ENCODE peak calls at places on chromosome 9, in eight cellular contexts. I is GM12891, G is HCT116, L is stomach, Y is breast epithelium, F is transverse colon, R is upper lobe of left lung, H is H1. P is an unnamed sample.

GRCh38 chr9:445033-445432 is 230.4 kb downstream of the DOCK8 start:
- DNase-seq in I (no peak), G (no peak), L (peak; percentile 60), Y (no peak), F (no peak), R (no peak), H (no peak), P (no peak)

GRCh38 chr9:93682155-93682968 is 106.0 kb downstream of the PHF2 start:
- DNase-seq in I (peak; percentile 76), G (peak; percentile 34), L (peak; percentile 77), Y (peak; percentile 62), F (peak; percentile 70), R (peak; percentile 45), H (peak; percentile 60), P (no peak)

GRCh38 chr9:130110166-130110565 is 56.5 kb downstream of the GPR107 start:
- DNase-seq in I (no peak), G (no peak), L (no peak), Y (no peak), F (no peak), R (no peak), H (no peak), P (no peak)

GRCh38 chr9:93520523-93520922 is 55.9 kb upstream of the PHF2 start:
- DNase-seq in I (no peak), G (no peak), L (no peak), Y (no peak), F (no peak), R (no peak), H (no peak), P (no peak)

GRCh38 chr9:133155156-133155555 is 8.6 kb downstream of the GBGT1 start:
- DNase-seq in I (no peak), G (no peak), L (no peak), Y (no peak), F (no peak), R (no peak), H (no peak), P (no peak)

GRCh38 chr9:89592963-89593775 is 11.6 kb upstream of the GADD45G start:
- DNase-seq in I (no peak), G (no peak), L (no peak), Y (no peak), F (no peak), R (no peak), H (peak; percentile 72), P (peak; percentile 92)

GRCh38 chr9:127349483-127350127 is 47.4 kb upstream of the SLC2A8 start:
- DNase-seq in I (no peak), G (no peak), L (peak; percentile 10), Y (no peak), F (no peak), R (no peak), H (no peak), P (no peak)

GRCh38 chr9:127763918-127764384 is 14.5 kb downstream of the SH2D3C start:
- DNase-seq in I (no peak), G (no peak), L (peak; percentile 59), Y (no peak), F (peak; percentile 66), R (peak; percentile 73), H (no peak), P (no peak)

GRCh38 chr9:19922476-19923118 is 133.8 kb upstream of the SLC24A2 start:
- DNase-seq in I (no peak), G (peak; percentile 15), L (no peak), Y (no peak), F (no peak), R (no peak), H (peak; percentile 34), P (no peak)

GRCh38 chr9:5632540-5632939 is 3.6 kb downstream of the RIC1 start:
- DNase-seq in I (no peak), G (no peak), L (no peak), Y (no peak), F (no peak), R (no peak), H (no peak), P (no peak)

GRCh38 chr9:98639133-98639532 is 69.6 kb downstream of the GABBR2 start:
- DNase-seq in I (no peak), G (no peak), L (no peak), Y (no peak), F (no peak), R (no peak), H (no peak), P (no peak)

GRCh38 chr9:112890106-112891081 is at the start of gene SLC46A2:
- DNase-seq in I (no peak), G (no peak), L (peak; percentile 34), Y (no peak), F (no peak), R (peak; percentile 77), H (no peak), P (no peak)

GRCh38 chr9:89714316-89714715 is 109.5 kb downstream of the GADD45G start:
- DNase-seq in I (no peak), G (no peak), L (no peak), Y (no peak), F (peak; percentile 28), R (peak; percentile 34), H (no peak), P (no peak)

GRCh38 chr9:123724211-123724831 is 205.6 kb downstream of the DENND1A start:
- DNase-seq in I (no peak), G (no peak), L (no peak), Y (no peak), F (no peak), R (no peak), H (no peak), P (no peak)

GRCh38 chr9:135282001-135282731 is 194.7 kb downstream of the OLFM1 start:
- DNase-seq in I (no peak), G (peak; percentile 27), L (peak; percentile 89), Y (peak; percentile 91), F (peak; percentile 78), R (peak; percentile 75), H (no peak), P (no peak)

GRCh38 chr9:133113163-133113927 is 7.7 kb downstream of the RALGDS start:
- DNase-seq in I (no peak), G (no peak), L (no peak), Y (no peak), F (no peak), R (peak; percentile 75), H (no peak), P (no peak)

GRCh38 chr9:114855488-114855887 is 49.6 kb upstream of the TNFSF15 start:
- DNase-seq in I (no peak), G (no peak), L (no peak), Y (no peak), F (no peak), R (no peak), H (no peak), P (no peak)

GRCh38 chr9:101778332-101778731 is 39.9 kb upstream of the GRIN3A start:
- DNase-seq in I (no peak), G (no peak), L (no peak), Y (no peak), F (no peak), R (no peak), H (no peak), P (no peak)

GRCh38 chr9:136089697-136090045 is 5.4 kb downstream of the NACC2 start:
- DNase-seq in I (no peak), G (no peak), L (no peak), Y (no peak), F (no peak), R (no peak), H (no peak), P (no peak)

GRCh38 chr9:114869845-114870244 is 60.5 kb downstream of the TNFSF8 start:
- DNase-seq in I (no peak), G (no peak), L (peak; percentile 49), Y (no peak), F (peak; percentile 52), R (peak; percentile 77), H (no peak), P (no peak)

GRCh38 chr9:124098141-124098905 is 86.8 kb downstream of the LHX2 start:
- DNase-seq in I (no peak), G (no peak), L (no peak), Y (no peak), F (no peak), R (no peak), H (no peak), P (no peak)

GRCh38 chr9:74824654-74825053 is 63.1 kb downstream of the TRPM6 start:
- DNase-seq in I (no peak), G (no peak), L (no peak), Y (no peak), F (peak; percentile 72), R (no peak), H (no peak), P (no peak)

GRCh38 chr9:128190516-128191405 is 611 bp downstream of the CIZ1 start:
- DNase-seq in I (no peak), G (no peak), L (no peak), Y (no peak), F (peak; percentile 23), R (peak; percentile 23), H (no peak), P (no peak)

DNA sequence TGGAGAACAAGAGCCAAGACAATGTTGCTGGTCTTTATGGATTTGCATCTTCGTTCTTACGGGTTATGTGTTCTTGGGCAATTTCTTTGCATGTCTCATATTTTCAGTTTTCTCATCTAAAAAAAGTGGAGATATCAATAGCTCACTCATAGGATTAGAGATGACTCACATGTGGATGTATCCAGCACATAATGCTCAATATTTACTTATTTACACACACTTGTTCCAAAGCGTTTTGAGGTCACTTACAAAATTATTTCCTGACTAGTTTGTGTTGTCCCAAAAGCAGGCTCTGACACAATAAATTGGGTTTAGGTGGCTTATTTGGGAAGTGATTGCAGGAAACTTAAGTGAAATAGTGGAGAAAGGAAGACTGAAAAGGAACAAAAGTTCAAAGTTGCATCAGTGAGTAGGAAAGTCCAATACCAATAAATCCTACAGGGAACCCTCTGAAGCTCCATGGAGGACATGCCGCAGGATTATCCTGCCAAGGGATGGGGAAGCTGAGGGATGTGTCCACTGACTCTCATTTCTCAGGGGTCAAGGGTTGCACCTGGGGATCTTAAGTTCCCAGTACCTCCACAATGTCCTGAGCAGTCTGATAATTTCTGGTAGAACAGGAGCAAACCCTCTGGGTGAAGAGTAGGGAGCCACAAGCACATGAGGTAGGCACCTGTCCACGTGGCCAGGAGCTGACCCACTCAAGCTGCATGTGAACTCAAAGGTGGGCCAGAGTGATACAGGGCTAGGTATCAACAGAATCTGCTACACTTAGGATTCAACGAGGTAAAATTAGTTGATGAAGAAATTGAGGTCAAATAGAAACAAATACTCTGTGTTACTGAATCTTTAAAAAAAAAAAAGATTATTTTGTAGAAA is 37.4 kb upstream of the SLC44A1 start:
- DNase-seq in I (no peak), G (no peak), L (no peak), Y (no peak), F (no peak), R (no peak), H (no peak), P (peak; percentile 89)
- TF ChIP-seq POLR2AphosphoS5 in I (no peak), G (no peak), L (peak; percentile 48), Y (peak; percentile 25), F (no peak), R (peak; percentile 29), H (no peak), P (no peak)

GRCh38 chr9:16794871-16795639 is 75.4 kb downstream of the BNC2 start:
- DNase-seq in I (no peak), G (no peak), L (no peak), Y (no peak), F (peak; percentile 15), R (no peak), H (no peak), P (no peak)
- TF ChIP-seq POLR2AphosphoS5 in I (no peak), G (no peak), L (peak; percentile 32), Y (peak; percentile 23), F (no peak), R (no peak), H (no peak), P (no peak)

GRCh38 chr9:70083429-70083828 is 39.8 kb downstream of the MAMDC2 start:
- DNase-seq in I (no peak), G (no peak), L (no peak), Y (no peak), F (no peak), R (no peak), H (no peak), P (no peak)
- TF ChIP-seq POLR2AphosphoS5 in I (no peak), G (no peak), L (no peak), Y (no peak), F (peak; percentile 52), R (no peak), H (no peak), P (no peak)

GRCh38 chr9:97366476-97366875 is 45.4 kb upstream of the TDRD7 start:
- DNase-seq in I (no peak), G (no peak), L (no peak), Y (no peak), F (no peak), R (no peak), H (no peak), P (no peak)
- TF ChIP-seq POLR2AphosphoS5 in I (no peak), G (no peak), L (no peak), Y (no peak), F (no peak), R (no peak), H (no peak), P (no peak)

P was measured in vagina.